ENCODE peak calls at places on chromosomes 1 and 21, in ten cellular contexts. One of them, this sample, is unnamed.

GRCh38 chr1:9580942-9581341 is 7.8 kb upstream of the TMEM201 start:
- DNase-seq in lower lobe of right lung: no peak
- DNase-seq in HT-29: no peak
- DNase-seq in cerebellar cortex: no peak
- DNase-seq in brain microvascular endothelial cell: no peak
- DNase-seq in HTR-8/SVneo: no peak
- DNase-seq in T-helper 1 cell: no peak
- DNase-seq in suprapubic skin: no peak
- DNase-seq in Kasumi-1: no peak
- DNase-seq in fibroblast of lung: no peak
- DNase-seq in this sample: no peak

GRCh38 chr1:173329747-173330146 is 122.6 kb upstream of the TNFSF4 start:
- DNase-seq in lower lobe of right lung: no peak
- DNase-seq in HT-29: no peak
- DNase-seq in cerebellar cortex: no peak
- DNase-seq in brain microvascular endothelial cell: peak; percentile 55
- DNase-seq in HTR-8/SVneo: no peak
- DNase-seq in T-helper 1 cell: no peak
- DNase-seq in suprapubic skin: no peak
- DNase-seq in Kasumi-1: peak; percentile 8
- DNase-seq in fibroblast of lung: peak; percentile 97
- DNase-seq in this sample: no peak

GRCh38 chr1:221606216-221606615 is 135.7 kb downstream of the DUSP10 start:
- DNase-seq in lower lobe of right lung: no peak
- DNase-seq in HT-29: no peak
- DNase-seq in cerebellar cortex: no peak
- DNase-seq in brain microvascular endothelial cell: no peak
- DNase-seq in HTR-8/SVneo: no peak
- DNase-seq in T-helper 1 cell: no peak
- DNase-seq in suprapubic skin: no peak
- DNase-seq in Kasumi-1: no peak
- DNase-seq in fibroblast of lung: no peak
- DNase-seq in this sample: no peak

GRCh38 chr1:6347641-6348487 is 45.7 kb downstream of the ACOT7 start:
- DNase-seq in lower lobe of right lung: no peak
- DNase-seq in HT-29: peak; percentile 53
- DNase-seq in cerebellar cortex: no peak
- DNase-seq in brain microvascular endothelial cell: no peak
- DNase-seq in HTR-8/SVneo: peak; percentile 39
- DNase-seq in T-helper 1 cell: peak; percentile 38
- DNase-seq in suprapubic skin: no peak
- DNase-seq in Kasumi-1: peak; percentile 60
- DNase-seq in fibroblast of lung: peak; percentile 41
- DNase-seq in this sample: peak; percentile 67

GRCh38 chr21:42757422-42757821 is 104.0 kb downstream of the PDE9A start:
- DNase-seq in lower lobe of right lung: peak; percentile 24
- DNase-seq in HT-29: no peak
- DNase-seq in cerebellar cortex: no peak
- DNase-seq in brain microvascular endothelial cell: no peak
- DNase-seq in HTR-8/SVneo: no peak
- DNase-seq in T-helper 1 cell: no peak
- DNase-seq in suprapubic skin: no peak
- DNase-seq in Kasumi-1: no peak
- DNase-seq in fibroblast of lung: no peak
- DNase-seq in this sample: no peak

GRCh38 chr1:170734412-170735175 is 70.7 kb downstream of the PRRX1 start:
- DNase-seq in lower lobe of right lung: no peak
- DNase-seq in HT-29: no peak
- DNase-seq in cerebellar cortex: peak; percentile 18
- DNase-seq in brain microvascular endothelial cell: peak; percentile 47
- DNase-seq in HTR-8/SVneo: no peak
- DNase-seq in T-helper 1 cell: no peak
- DNase-seq in suprapubic skin: no peak
- DNase-seq in Kasumi-1: no peak
- DNase-seq in fibroblast of lung: peak; percentile 66
- DNase-seq in this sample: no peak

GRCh38 chr1:44636067-44636466 is 38.2 kb downstream of the TMEM53 start:
- DNase-seq in lower lobe of right lung: no peak
- DNase-seq in HT-29: no peak
- DNase-seq in cerebellar cortex: peak; percentile 74
- DNase-seq in brain microvascular endothelial cell: no peak
- DNase-seq in HTR-8/SVneo: no peak
- DNase-seq in T-helper 1 cell: no peak
- DNase-seq in suprapubic skin: no peak
- DNase-seq in Kasumi-1: no peak
- DNase-seq in fibroblast of lung: no peak
- DNase-seq in this sample: no peak

GRCh38 chr1:153565529-153566374 is at the start of gene S100A2:
- DNase-seq in lower lobe of right lung: peak; percentile 73
- DNase-seq in HT-29: peak; percentile 81
- DNase-seq in cerebellar cortex: no peak
- DNase-seq in brain microvascular endothelial cell: peak; percentile 77
- DNase-seq in HTR-8/SVneo: no peak
- DNase-seq in T-helper 1 cell: no peak
- DNase-seq in suprapubic skin: no peak
- DNase-seq in Kasumi-1: peak; percentile 54
- DNase-seq in fibroblast of lung: peak; percentile 96
- DNase-seq in this sample: peak; percentile 42

GRCh38 chr1:15958788-15959187 is 17.1 kb downstream of the ZBTB17 start:
- DNase-seq in lower lobe of right lung: no peak
- DNase-seq in HT-29: no peak
- DNase-seq in cerebellar cortex: no peak
- DNase-seq in brain microvascular endothelial cell: no peak
- DNase-seq in HTR-8/SVneo: no peak
- DNase-seq in T-helper 1 cell: no peak
- DNase-seq in suprapubic skin: no peak
- DNase-seq in Kasumi-1: no peak
- DNase-seq in fibroblast of lung: peak; percentile 51
- DNase-seq in this sample: no peak

GRCh38 chr1:6871300-6871972 is 86.2 kb downstream of the CAMTA1 start:
- DNase-seq in lower lobe of right lung: no peak
- DNase-seq in HT-29: no peak
- DNase-seq in cerebellar cortex: no peak
- DNase-seq in brain microvascular endothelial cell: no peak
- DNase-seq in HTR-8/SVneo: no peak
- DNase-seq in T-helper 1 cell: no peak
- DNase-seq in suprapubic skin: no peak
- DNase-seq in Kasumi-1: no peak
- DNase-seq in fibroblast of lung: no peak
- DNase-seq in this sample: no peak

GRCh38 chr1:65476327-65476726 is 55.9 kb downstream of the LEPR start:
- DNase-seq in lower lobe of right lung: no peak
- DNase-seq in HT-29: no peak
- DNase-seq in cerebellar cortex: no peak
- DNase-seq in brain microvascular endothelial cell: no peak
- DNase-seq in HTR-8/SVneo: no peak
- DNase-seq in T-helper 1 cell: no peak
- DNase-seq in suprapubic skin: no peak
- DNase-seq in Kasumi-1: no peak
- DNase-seq in fibroblast of lung: no peak
- DNase-seq in this sample: no peak

GRCh38 chr1:116808476-116809180 is 54.4 kb downstream of the CD2 start:
- DNase-seq in lower lobe of right lung: no peak
- DNase-seq in HT-29: no peak
- DNase-seq in cerebellar cortex: no peak
- DNase-seq in brain microvascular endothelial cell: no peak
- DNase-seq in HTR-8/SVneo: no peak
- DNase-seq in T-helper 1 cell: no peak
- DNase-seq in suprapubic skin: no peak
- DNase-seq in Kasumi-1: no peak
- DNase-seq in fibroblast of lung: no peak
- DNase-seq in this sample: no peak

GRCh38 chr1:167121375-167122120 is 27.7 kb downstream of the STYXL2 start:
- DNase-seq in lower lobe of right lung: peak; percentile 75
- DNase-seq in HT-29: peak; percentile 84
- DNase-seq in cerebellar cortex: peak; percentile 83
- DNase-seq in brain microvascular endothelial cell: no peak
- DNase-seq in HTR-8/SVneo: no peak
- DNase-seq in T-helper 1 cell: no peak
- DNase-seq in suprapubic skin: no peak
- DNase-seq in Kasumi-1: no peak
- DNase-seq in fibroblast of lung: peak; percentile 50
- DNase-seq in this sample: peak; percentile 23

GRCh38 chr1:164477336-164477735 is 81.6 kb upstream of the PBX1 start:
- DNase-seq in lower lobe of right lung: no peak
- DNase-seq in HT-29: no peak
- DNase-seq in cerebellar cortex: no peak
- DNase-seq in brain microvascular endothelial cell: no peak
- DNase-seq in HTR-8/SVneo: no peak
- DNase-seq in T-helper 1 cell: no peak
- DNase-seq in suprapubic skin: no peak
- DNase-seq in Kasumi-1: no peak
- DNase-seq in fibroblast of lung: no peak
- DNase-seq in this sample: no peak